ENCODE peak calls at places on chromosomes 12 and 14, in nine cellular contexts. P is brain microvascular endothelial cell; C is EL; W is activated T-cell treated with anti-CD3 and anti-CD28 coated beads, Interleukin-2, amount 50 U/mL, for 72 hours; A is activated naive CD8-positive, alpha-beta T cell treated with anti-CD3 and anti-CD28 coated beads, Interleukin-2, amount 10 ng/mL, durations not matched to agents 7 days and 5 days; E is substantia nigra; G is stimulated activated CD4-positive, alpha-beta T cell treated with anti-CD3 and anti-CD28 coated beads, Interleukin-15, amount 100 ng/mL, for 1 hour; K is mammary epithelial cell; U is stimulated activated naive CD8-positive, alpha-beta T cell treated with anti-CD3 and anti-CD28 coated beads, Interleukin-15, Interleukin-2, amounts not matched to agents 100 U/mL and 50 U/mL, for 24 hours. X is an unnamed sample.

GRCh38 chr14:55327179-55327578 is 56.0 kb downstream of the FBXO34 start:
- DNase-seq in C (no peak), K (no peak), E (no peak), P (no peak), W (no peak), U (no peak), A (no peak), G (no peak), X (no peak)

GRCh38 chr12:114684098-114684869 is at the start of gene TBX3:
- DNase-seq in C (peak; percentile 100), A (no peak), W (peak; percentile 81), E (peak; percentile 49), K (peak; percentile 100), G (peak; percentile 16), U (peak; percentile 63), P (peak; percentile 97), X (peak; percentile 99)

GRCh38 chr12:14834502-14834901 is 8.8 kb downstream of the ART4 start:
- DNase-seq in P (no peak), E (no peak), C (no peak), G (no peak), K (no peak), A (no peak), W (no peak), U (no peak), X (no peak)

GRCh38 chr14:33120341-33120740 is 181.7 kb downstream of the NPAS3 start:
- DNase-seq in U (no peak), C (peak; percentile 91), W (no peak), G (no peak), E (no peak), P (peak; percentile 64), K (peak; percentile 78), A (no peak), X (peak; percentile 40)

GRCh38 chr12:115710104-115710564 is 567.4 kb downstream of the MED13L start:
- DNase-seq in A (no peak), P (peak; percentile 20), K (peak; percentile 21), U (no peak), E (no peak), C (peak; percentile 64), W (no peak), G (no peak), X (peak; percentile 30)

GRCh38 chr12:54370218-54370730 is 6.0 kb upstream of the GPR84 start:
- DNase-seq in C (peak; percentile 92), W (peak; percentile 45), U (peak; percentile 34), G (no peak), P (peak; percentile 57), K (peak; percentile 65), A (no peak), E (peak; percentile 75), X (peak; percentile 88)

GRCh38 chr12:104115587-104115975 is 22.4 kb downstream of the NFYB start:
- DNase-seq in P (no peak), G (no peak), C (no peak), A (no peak), U (no peak), K (no peak), W (no peak), E (no peak), X (no peak)

GRCh38 chr12:68495666-68496065 is 115.0 kb upstream of the RAP1B start:
- DNase-seq in A (no peak), U (no peak), K (no peak), G (no peak), C (peak; percentile 71), P (peak; percentile 23), E (no peak), W (no peak), X (no peak)

GRCh38 chr12:57842342-57843294 is 3.9 kb downstream of the CTDSP2 start:
- DNase-seq in W (peak; percentile 43), A (no peak), C (peak; percentile 37), G (no peak), P (no peak), E (no peak), U (peak; percentile 41), K (no peak), X (no peak)

GRCh38 chr14:81296263-81296923 is 75.6 kb upstream of the GTF2A1 start:
- DNase-seq in G (no peak), W (no peak), U (no peak), K (no peak), A (no peak), E (no peak), C (no peak), P (no peak), X (no peak)

GRCh38 chr14:77141592-77142288 is at the start of gene ZDHHC22:
- DNase-seq in C (no peak), E (peak; percentile 72), U (no peak), W (no peak), P (no peak), K (no peak), A (no peak), G (no peak), X (no peak)

GRCh38 chr12:67617619-67618018 is 30.9 kb upstream of the DYRK2 start:
- DNase-seq in A (no peak), W (no peak), K (no peak), C (no peak), U (no peak), G (no peak), P (no peak), E (no peak), X (no peak)

GRCh38 chr14:30020687-30021086 is 93.0 kb upstream of the PRKD1 start:
- DNase-seq in C (no peak), A (no peak), U (no peak), E (no peak), G (no peak), W (no peak), P (no peak), K (no peak), X (no peak)

GRCh38 chr14:53890611-53891091 is 66.0 kb downstream of the BMP4 start:
- DNase-seq in A (no peak), W (no peak), K (no peak), U (no peak), E (no peak), P (peak; percentile 8), G (no peak), C (peak; percentile 51), X (no peak)

GRCh38 chr12:8026282-8026637 is 6.3 kb upstream of the FOXJ2 start:
- DNase-seq in W (no peak), G (no peak), A (no peak), K (no peak), C (no peak), E (no peak), U (no peak), P (no peak), X (no peak)

GRCh38 chr12:52679875-52680274 is 332 bp downstream of the KRT1 start:
- DNase-seq in W (no peak), U (no peak), A (no peak), P (no peak), E (no peak), K (no peak), G (no peak), C (no peak), X (no peak)

X was measured in RKO.